ENCODE peak calls at places on chromosome 18, in ten cellular contexts. P is activated CD4-positive, alpha-beta memory T cell treated with anti-CD3 and anti-CD28 coated beads for 36 hours; O is brain microvascular endothelial cell; Z is non-pigmented ciliary epithelial cell; Y is kidney; R is GM03348; D is choroid plexus epithelial cell; A is NCI-H1436 treated with DMSO at 0.1 percent for 48 hours; U is substantia nigra; K is tibial artery. H is an unnamed sample.

GRCh38 chr18:63098014-63098981 is 221.3 kb downstream of the BCL2 start:
- DNase-seq in P (peak; percentile 71), O (no peak), Z (no peak), Y (no peak), R (no peak), D (no peak), A (no peak), U (no peak), K (no peak), H (no peak)

GRCh38 chr18:48874233-48874632 is 76.5 kb downstream of the SMAD7 start:
- DNase-seq in P (no peak), O (no peak), Z (no peak), Y (peak; percentile 37), R (no peak), D (no peak), A (no peak), U (no peak), K (no peak), H (no peak)

GRCh38 chr18:26686532-26686931 is 138.2 kb upstream of the KCTD1 start:
- DNase-seq in P (no peak), O (no peak), Z (no peak), Y (no peak), R (no peak), D (no peak), A (no peak), U (no peak), K (no peak), H (no peak)

GRCh38 chr18:46395795-46396194 is 261.2 kb downstream of the LOXHD1 start:
- DNase-seq in P (no peak), O (no peak), Z (no peak), Y (no peak), R (no peak), D (no peak), A (no peak), U (no peak), K (no peak), H (no peak)

GRCh38 chr18:55432307-55433040 is 155.5 kb downstream of the TCF4 start:
- DNase-seq in P (no peak), O (no peak), Z (no peak), Y (no peak), R (no peak), D (no peak), A (no peak), U (no peak), K (no peak), H (no peak)

GRCh38 chr18:74402806-74403433 is 54.2 kb downstream of the DIPK1C start:
- DNase-seq in P (no peak), O (no peak), Z (no peak), Y (no peak), R (no peak), D (no peak), A (no peak), U (no peak), K (no peak), H (no peak)

GRCh38 chr18:49111191-49111988 is 160.6 kb upstream of the SMAD7 start:
- DNase-seq in P (no peak), O (no peak), Z (no peak), Y (no peak), R (no peak), D (peak; percentile 34), A (no peak), U (no peak), K (no peak), H (no peak)

GRCh38 chr18:811192-812122 is 585 bp downstream of the YES1 start:
- DNase-seq in P (no peak), O (no peak), Z (no peak), Y (peak; percentile 85), R (peak; percentile 64), D (peak; percentile 32), A (no peak), U (no peak), K (peak; percentile 26), H (peak; percentile 91)

GRCh38 chr18:46623541-46623940 is 33.5 kb downstream of the LOXHD1 start:
- DNase-seq in P (peak; percentile 53), O (no peak), Z (no peak), Y (no peak), R (peak; percentile 39), D (no peak), A (no peak), U (no peak), K (no peak), H (no peak)

GRCh38 chr18:9925369-9925768 is 11.6 kb downstream of the VAPA start:
- DNase-seq in P (no peak), O (no peak), Z (no peak), Y (no peak), R (no peak), D (peak; percentile 27), A (no peak), U (no peak), K (no peak), H (no peak)

GRCh38 chr18:23236876-23237468 is 101.7 kb downstream of the CABLES1 start:
- DNase-seq in P (no peak), O (no peak), Z (no peak), Y (no peak), R (no peak), D (no peak), A (no peak), U (no peak), K (no peak), H (no peak)

GRCh38 chr18:56560992-56561391 is 77.4 kb downstream of the TXNL1 start:
- DNase-seq in P (no peak), O (no peak), Z (no peak), Y (no peak), R (no peak), D (no peak), A (no peak), U (no peak), K (no peak), H (no peak)

GRCh38 chr18:76678248-76678647 is 144.1 kb upstream of the ZNF236 start:
- DNase-seq in P (no peak), O (no peak), Z (no peak), Y (no peak), R (no peak), D (no peak), A (no peak), U (no peak), K (peak; percentile 37), H (no peak)

GRCh38 chr18:59150236-59150635 is 10.6 kb downstream of the SEC11C start:
- DNase-seq in P (no peak), O (no peak), Z (no peak), Y (no peak), R (no peak), D (no peak), A (no peak), U (no peak), K (no peak), H (no peak)

GRCh38 chr18:48323151-48323550 is 86.0 kb downstream of the ZBTB7C start:
- DNase-seq in P (no peak), O (no peak), Z (no peak), Y (no peak), R (no peak), D (no peak), A (no peak), U (no peak), K (no peak), H (no peak)

GRCh38 chr18:49609416-49610284 is 47.8 kb downstream of the LIPG start:
- DNase-seq in P (no peak), O (no peak), Z (peak; percentile 42), Y (no peak), R (no peak), D (no peak), A (no peak), U (no peak), K (no peak), H (no peak)

GRCh38 chr18:58310517-58310916 is 266.5 kb downstream of the NEDD4L start:
- DNase-seq in P (peak; percentile 64), O (no peak), Z (no peak), Y (peak; percentile 77), R (no peak), D (no peak), A (no peak), U (no peak), K (no peak), H (peak; percentile 72)

GRCh38 chr18:50071393-50071792 is 123.6 kb downstream of the MYO5B start:
- DNase-seq in P (no peak), O (no peak), Z (no peak), Y (no peak), R (no peak), D (no peak), A (no peak), U (no peak), K (no peak), H (no peak)

GRCh38 chr18:44773640-44774155 is 93.0 kb downstream of the SETBP1 start:
- DNase-seq in P (no peak), O (no peak), Z (no peak), Y (no peak), R (no peak), D (no peak), A (no peak), U (no peak), K (no peak), H (no peak)

GRCh38 chr18:47975105-47975504 is 44.6 kb upstream of the SMAD2 start:
- DNase-seq in P (no peak), O (no peak), Z (no peak), Y (no peak), R (no peak), D (no peak), A (no peak), U (no peak), K (no peak), H (no peak)

GRCh38 chr18:79588636-79589481 is 90.7 kb upstream of the CTDP1 start:
- DNase-seq in P (no peak), O (peak; percentile 88), Z (peak; percentile 68), Y (peak; percentile 96), R (peak; percentile 95), D (peak; percentile 97), A (no peak), U (no peak), K (peak; percentile 96), H (peak; percentile 39)

GRCh38 chr18:29181151-29181901 is 1004.4 kb upstream of the CDH2 start:
- DNase-seq in P (no peak), O (peak; percentile 77), Z (peak; percentile 74), Y (no peak), R (peak; percentile 56), D (peak; percentile 89), A (no peak), U (no peak), K (peak; percentile 34), H (no peak)

GRCh38 chr18:10230072-10230471 is 224.4 kb upstream of the APCDD1 start:
- DNase-seq in P (peak; percentile 9), O (peak; percentile 91), Z (peak; percentile 32), Y (no peak), R (peak; percentile 47), D (peak; percentile 75), A (no peak), U (no peak), K (no peak), H (no peak)

H was measured in pancreas.